ENCODE peak calls at places on chromosomes 4 and X, in seven cellular contexts. U is lower lobe of right lung, N is psoas muscle, H is lung, Z is Karpas-422, O is thyroid gland, G is gastrocnemius medialis. I is an unnamed sample. For H3K4me1 and H3K36me3, the result is how much of the 10 kb centered on the place peaks cover.

GRCh38 chrX:100083146-100083715 is 326.8 kb downstream of the PCDH19 start:
- DNase-seq in U (no peak), O (no peak), N (no peak), H (no peak), Z (no peak), G (no peak), I (no peak)

GRCh38 chrX:111568356-111568755 is 56.9 kb downstream of the SERTM2 start:
- DNase-seq in G (no peak), U (no peak), H (no peak), N (no peak), Z (no peak), O (no peak), I (peak)

GRCh38 chr4:17111959-17112659 is 213.7 kb upstream of the LDB2 start:
- DNase-seq in O (no peak), U (no peak), H (peak), G (no peak), Z (peak), N (no peak), I (no peak)

GRCh38 chr4:153931804-153932203 is 142.9 kb upstream of the SFRP2 start:
- DNase-seq in O (no peak), Z (peak), U (no peak), N (no peak), G (no peak), H (no peak), I (no peak)

GRCh38 chr4:165489786-165490185 is 111.0 kb downstream of the CPE start:
- DNase-seq in N (no peak), H (no peak), O (no peak), Z (no peak), G (no peak), U (no peak), I (no peak)

GRCh38 chr4:173014113-173014558 is 154.5 kb upstream of the GALNT7 start:
- DNase-seq in O (no peak), N (no peak), G (no peak), U (no peak), H (no peak), Z (no peak), I (no peak)

GRCh38 chr4:152983774-152984411 is 47.8 kb downstream of the FHDC1 start:
- DNase-seq in G (no peak), Z (no peak), H (no peak), O (no peak), U (no peak), N (no peak), I (no peak)

GRCh38 chr4:91116861-91117260 is 989.7 kb downstream of the CCSER1 start:
- DNase-seq in U (no peak), O (no peak), N (no peak), Z (peak), H (no peak), G (no peak), I (no peak)

GRCh38 chr4:1628892-1629703 is 55.0 kb downstream of the FAM53A start:
- DNase-seq in N (peak), H (peak), Z (peak), O (peak), U (peak), G (no peak), I (peak)

GRCh38 chr4:8332038-8332857 is 62.7 kb downstream of the HTRA3 start:
- DNase-seq in G (no peak), N (no peak), U (peak), O (no peak), Z (no peak), H (no peak), I (peak)

GRCh38 chr4:147984065-147984777 is 252.3 kb downstream of the ARHGAP10 start:
- DNase-seq in O (no peak), U (no peak), H (no peak), N (no peak), Z (peak), G (peak), I (no peak)

GRCh38 chrX:101079736-101080135 is 1.1 kb downstream of the TMEM35A start:
- DNase-seq in Z (no peak), O (no peak), G (no peak), N (no peak), U (no peak), H (no peak), I (no peak)

GRCh38 chrX:67693928-67694327 is 150.1 kb downstream of the AR start:
- DNase-seq in Z (no peak), G (no peak), O (no peak), U (no peak), N (no peak), H (no peak), I (no peak)

GRCh38 chrX:74535211-74535621 is 79.2 kb downstream of the RLIM start:
- DNase-seq in N (no peak), U (no peak), H (no peak), O (peak), G (no peak), Z (no peak), I (no peak)

GRCh38 chr4:48058620-48059530 is 42.3 kb downstream of the NIPAL1 start:
- DNase-seq in O (no peak), U (no peak), H (no peak), Z (peak), G (no peak), N (no peak), I (no peak)

GRCh38 chr4:108166441-108167315 is 2.1 kb downstream of the LEF1 start:
- DNase-seq in O (peak), Z (no peak), N (no peak), G (no peak), U (no peak), H (no peak), I (no peak)

GRCh38 chr4:71486550-71487323 is 147.9 kb downstream of the SLC4A4 start:
- DNase-seq in U (no peak), N (no peak), Z (no peak), H (no peak), G (no peak), O (no peak), I (no peak)

GRCh38 chrX:102651242-102651967 is at the start of gene GPRASP1:
- DNase-seq in G (peak), U (peak), H (no peak), Z (no peak), N (peak), O (peak), I (peak)

GRCh38 chrX:76796311-76796710 is 368.8 kb downstream of the MAGEE1 start:
- DNase-seq in N (no peak), G (no peak), O (no peak), Z (no peak), H (no peak), U (no peak), I (no peak)

GRCh38 chrX:25004485-25005032 is 11.2 kb downstream of the ARX start:
- DNase-seq in N (no peak), G (no peak), U (no peak), Z (no peak), O (no peak), H (no peak), I (no peak)
- H3K4me3 ChIP-seq in N (peak), G (no peak), U (no peak), Z (no peak), O (no peak), H (no peak), I (no peak)

GRCh38 chr4:76705497-76705896 is 192.4 kb downstream of the SOWAHB start:
- DNase-seq in H (no peak), N (no peak), U (no peak), O (no peak), G (no peak), Z (no peak), I (no peak)
- H3K4me1 ChIP-seq in H (under half), N (under half), U (under half), O (under half), G (under half), Z (under half), I (under half)

DNA sequence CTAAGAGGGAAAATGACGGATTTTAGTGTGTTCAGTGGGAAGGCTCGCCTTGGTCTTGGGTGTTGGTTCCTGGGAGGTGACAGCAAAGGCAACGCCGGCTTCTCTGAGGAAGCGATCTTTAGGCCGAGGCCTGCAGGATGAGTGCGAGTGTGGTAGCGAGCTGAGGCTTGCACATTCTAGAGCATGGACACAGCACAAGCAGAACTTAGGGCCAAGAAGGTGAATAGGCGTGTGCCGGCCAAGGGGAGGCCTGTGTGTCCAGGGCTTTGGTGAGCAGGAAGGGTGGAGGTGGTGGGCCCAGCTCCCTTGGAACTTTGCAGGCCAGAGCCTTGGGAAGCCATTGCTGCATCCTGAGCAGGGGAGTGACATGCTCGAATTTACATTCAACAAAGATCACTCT is 67.9 kb downstream of the TNIP2 start:
- DNase-seq in G (no peak), U (no peak), H (no peak), O (no peak), Z (no peak), N (no peak), I (no peak)
- H3K36me3 ChIP-seq in G (half or more), U (half or more), H (under half), O (under half), Z (under half), N (half or more), I (under half)

GRCh38 chr4:61275214-61275613 is 75.1 kb downstream of the ADGRL3 start:
- DNase-seq in Z (no peak), O (no peak), G (no peak), U (no peak), N (no peak), H (no peak), I (no peak)
- H3K4me3 ChIP-seq in Z (no peak), O (no peak), G (no peak), U (no peak), N (no peak), H (no peak), I (no peak)

GRCh38 chrX:10108288-10108687 is 48.5 kb upstream of the CLCN4 start:
- DNase-seq in G (no peak), Z (no peak), H (no peak), U (no peak), N (no peak), O (no peak), I (no peak)
- H3K4me1 ChIP-seq in G (under half), Z (under half), H (under half), U (under half), N (under half), O (under half), I (under half)